ENCODE peak calls at places on chromosomes 12 and 14, in six cellular contexts. R is suprapubic skin, Z is adrenal gland, E is IMR-90, G is sigmoid colon, B is mammary epithelial cell. Q is an unnamed sample. For H3K4me1, the result is how much of the 10 kb centered on the place peaks cover.

GRCh38 chr12:77087427-77087826 is 22.1 kb upstream of the E2F7 start:
- DNase-seq in E (peak), G (no peak), Z (no peak), B (peak), R (no peak), Q (no peak)

GRCh38 chr12:99975321-99975720 is 9.4 kb downstream of the ANKS1B start:
- DNase-seq in Z (no peak), B (no peak), E (no peak), R (no peak), G (no peak), Q (no peak)

GRCh38 chr12:94165152-94165551 is 16.8 kb downstream of the PLXNC1 start:
- DNase-seq in Z (no peak), R (no peak), B (no peak), E (no peak), G (no peak), Q (no peak)

GRCh38 chr12:114400395-114400794 is 5.5 kb downstream of the TBX5 start:
- DNase-seq in R (no peak), E (peak), B (no peak), G (peak), Z (no peak), Q (no peak)

GRCh38 chr12:24143928-24144327 is 194.5 kb upstream of the SOX5 start:
- DNase-seq in R (no peak), E (no peak), B (no peak), Z (no peak), G (no peak), Q (no peak)

GRCh38 chr12:93521225-93521854 is 51.1 kb upstream of the SOCS2 start:
- DNase-seq in G (no peak), R (no peak), B (no peak), Z (no peak), E (peak), Q (peak)

GRCh38 chr14:89365071-89365801 is 51.8 kb downstream of the FOXN3 start:
- DNase-seq in E (peak), B (no peak), G (no peak), Z (no peak), R (no peak), Q (no peak)

GRCh38 chr14:24377660-24378059 is 9.7 kb downstream of the NFATC4 start:
- DNase-seq in E (no peak), Z (no peak), G (no peak), B (no peak), R (no peak), Q (peak)

GRCh38 chr12:92162079-92162478 is 16.4 kb upstream of the BTG1 start:
- DNase-seq in G (no peak), B (no peak), E (no peak), R (no peak), Z (no peak), Q (no peak)

GRCh38 chr14:69741055-69741454 is 25.9 kb upstream of the SRSF5 start:
- DNase-seq in R (no peak), Z (no peak), E (no peak), G (no peak), B (peak), Q (no peak)

GRCh38 chr12:104303538-104304151 is at the start of gene EID3:
- DNase-seq in R (peak), B (peak), G (peak), E (peak), Z (peak), Q (peak)

GRCh38 chr12:40444174-40444573 is 219.4 kb downstream of the LRRK2 start:
- DNase-seq in E (no peak), G (no peak), R (no peak), B (peak), Z (no peak), Q (no peak)

GRCh38 chr12:40451661-40452060 is 226.9 kb downstream of the LRRK2 start:
- DNase-seq in B (no peak), Z (no peak), E (no peak), R (no peak), G (no peak), Q (no peak)

GRCh38 chr12:40446385-40446784 is 221.6 kb downstream of the LRRK2 start:
- DNase-seq in G (no peak), Z (no peak), E (peak), B (peak), R (no peak), Q (no peak)
- TF ChIP-seq CTCF in G (no peak), Z (no peak), E (peak), B (peak), R (no peak), Q (peak)

GRCh38 chr14:97417331-97417730 is 620.1 kb downstream of the VRK1 start:
- DNase-seq in R (no peak), E (no peak), G (no peak), B (no peak), Z (no peak), Q (no peak)

GRCh38 chr14:97413991-97414717 is 617.0 kb downstream of the VRK1 start:
- DNase-seq in B (no peak), Z (no peak), R (no peak), G (no peak), E (no peak), Q (no peak)

GRCh38 chr14:97415907-97416306 is 618.7 kb downstream of the VRK1 start:
- DNase-seq in B (no peak), R (no peak), E (no peak), Z (no peak), G (no peak), Q (no peak)

GRCh38 chr14:97414718-97415098 is 617.5 kb downstream of the VRK1 start:
- DNase-seq in B (no peak), Z (no peak), E (no peak), R (no peak), G (no peak), Q (no peak)

GRCh38 chr14:97416550-97416949 is 619.4 kb downstream of the VRK1 start:
- DNase-seq in E (no peak), G (no peak), Z (no peak), B (no peak), R (no peak), Q (no peak)
- H3K4me1 ChIP-seq in E (under half), G (under half), Z (under half), B (under half), R (under half), Q (under half)

DNA sequence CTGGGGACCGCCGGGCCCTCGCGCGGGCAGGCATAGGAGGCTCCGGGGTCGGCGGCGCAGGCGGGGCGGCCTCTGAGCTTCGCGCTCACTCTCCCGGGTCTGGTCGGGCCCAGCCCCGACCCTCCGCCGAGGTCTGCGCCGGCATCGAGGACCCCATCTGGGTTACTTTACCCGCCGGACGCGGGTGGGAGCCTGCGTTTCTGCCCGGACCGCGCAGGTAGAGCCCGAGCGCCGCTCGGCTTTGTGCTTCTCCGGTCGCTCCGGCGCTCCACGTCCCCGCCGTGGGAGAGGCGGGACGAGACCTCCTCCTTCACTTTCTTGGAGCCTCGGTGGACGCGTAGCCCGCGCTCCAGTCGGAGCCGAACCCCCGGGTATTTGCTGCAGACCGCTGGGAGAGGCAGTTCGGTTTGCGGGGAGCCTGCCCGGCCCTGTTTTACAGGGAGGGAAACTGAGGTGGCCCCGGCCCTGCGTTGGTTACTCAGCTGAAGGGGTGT is 63.2 kb downstream of the FBXL14 start:
- DNase-seq in B (no peak), E (no peak), R (no peak), G (no peak), Z (no peak), Q (peak)
- H3K27ac ChIP-seq in B (no peak), E (peak), R (no peak), G (peak), Z (no peak), Q (no peak)

DNA sequence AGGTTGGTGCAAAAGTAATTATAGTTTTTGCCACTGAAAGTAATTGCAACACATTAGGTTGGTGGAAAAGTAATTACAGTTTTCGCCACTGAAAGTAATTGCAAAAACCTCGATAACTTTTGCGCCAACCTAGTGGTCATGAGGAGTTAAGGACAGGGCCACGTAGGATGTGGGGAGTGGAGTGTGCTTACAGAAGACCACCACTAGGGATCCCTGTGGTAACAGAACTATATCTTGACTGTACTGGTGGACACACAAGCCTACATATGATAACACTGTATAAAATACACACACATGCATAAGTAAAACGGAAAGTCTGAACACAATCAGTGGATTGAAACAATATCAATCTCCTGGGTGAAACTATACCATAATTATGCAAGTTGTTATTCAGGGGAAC is 187.4 kb upstream of the ABCD2 start:
- DNase-seq in E (no peak), R (no peak), Z (no peak), B (no peak), G (no peak), Q (no peak)
- TF ChIP-seq CTCF in E (no peak), R (peak), Z (peak), B (peak), G (no peak), Q (no peak)

GRCh38 chr14:101851183-101851582 is 89.7 kb downstream of the PPP2R5C start:
- DNase-seq in Z (no peak), G (no peak), E (no peak), B (no peak), R (no peak), Q (no peak)

GRCh38 chr14:101854366-101854765 is 92.9 kb downstream of the PPP2R5C start:
- DNase-seq in R (no peak), Z (no peak), E (peak), B (peak), G (no peak), Q (no peak)

GRCh38 chr14:101851716-101852395 is 90.3 kb downstream of the PPP2R5C start:
- DNase-seq in B (no peak), Z (no peak), G (no peak), E (no peak), R (no peak), Q (no peak)

GRCh38 chr14:101852785-101853184 is 91.3 kb downstream of the PPP2R5C start:
- DNase-seq in E (no peak), R (no peak), Z (no peak), B (no peak), G (no peak), Q (no peak)

DNA sequence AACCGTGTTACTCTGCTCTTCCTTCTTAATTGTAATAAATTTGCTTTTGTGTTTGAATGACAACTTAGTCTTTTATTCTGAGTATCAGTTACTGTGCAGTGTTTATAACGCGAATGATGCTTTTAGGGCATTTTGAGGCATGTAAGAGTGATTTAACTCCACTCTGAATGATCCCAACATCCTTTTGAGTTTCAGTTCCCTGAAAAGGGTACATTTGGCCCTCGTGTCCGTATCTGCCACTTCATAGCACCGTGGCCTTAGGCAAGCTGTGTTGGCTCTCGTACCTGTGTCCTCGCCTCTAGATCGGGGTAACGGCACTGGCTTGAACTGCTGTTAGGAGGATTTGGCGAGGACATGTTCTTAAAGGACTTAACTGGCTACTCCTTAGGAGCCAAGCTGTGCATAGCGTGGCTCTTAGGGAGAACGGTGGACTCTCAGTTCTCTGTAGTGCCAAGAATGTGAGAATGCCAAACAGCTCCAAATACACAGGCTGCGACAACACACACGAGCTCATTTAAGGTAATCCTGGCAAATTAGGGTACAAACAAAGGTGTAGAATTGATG is 92.0 kb downstream of the PPP2R5C start:
- DNase-seq in R (no peak), B (no peak), E (no peak), Z (no peak), G (no peak), Q (no peak)
- H3K4me1 ChIP-seq in R (under half), B (under half), E (under half), Z (half or more), G (half or more), Q (under half)

GRCh38 chr14:95250126-95250824 is 69.4 kb downstream of the CLMN start:
- DNase-seq in B (no peak), R (no peak), E (no peak), G (no peak), Z (no peak), Q (no peak)

GRCh38 chr14:95250936-95251335 is 68.8 kb downstream of the CLMN start:
- DNase-seq in R (peak), E (no peak), G (no peak), B (no peak), Z (no peak), Q (no peak)

GRCh38 chr14:95252219-95252618 is 67.5 kb downstream of the CLMN start:
- DNase-seq in Z (no peak), G (no peak), B (no peak), E (no peak), R (peak), Q (no peak)

GRCh38 chr14:95245334-95245733 is 74.4 kb downstream of the CLMN start:
- DNase-seq in E (no peak), R (no peak), B (no peak), Z (no peak), G (no peak), Q (no peak)

GRCh38 chr14:95248422-95248821 is 71.3 kb downstream of the CLMN start:
- DNase-seq in B (no peak), E (no peak), R (peak), G (no peak), Z (no peak), Q (no peak)
- H3K27ac ChIP-seq in B (no peak), E (no peak), R (no peak), G (no peak), Z (no peak), Q (no peak)

DNA sequence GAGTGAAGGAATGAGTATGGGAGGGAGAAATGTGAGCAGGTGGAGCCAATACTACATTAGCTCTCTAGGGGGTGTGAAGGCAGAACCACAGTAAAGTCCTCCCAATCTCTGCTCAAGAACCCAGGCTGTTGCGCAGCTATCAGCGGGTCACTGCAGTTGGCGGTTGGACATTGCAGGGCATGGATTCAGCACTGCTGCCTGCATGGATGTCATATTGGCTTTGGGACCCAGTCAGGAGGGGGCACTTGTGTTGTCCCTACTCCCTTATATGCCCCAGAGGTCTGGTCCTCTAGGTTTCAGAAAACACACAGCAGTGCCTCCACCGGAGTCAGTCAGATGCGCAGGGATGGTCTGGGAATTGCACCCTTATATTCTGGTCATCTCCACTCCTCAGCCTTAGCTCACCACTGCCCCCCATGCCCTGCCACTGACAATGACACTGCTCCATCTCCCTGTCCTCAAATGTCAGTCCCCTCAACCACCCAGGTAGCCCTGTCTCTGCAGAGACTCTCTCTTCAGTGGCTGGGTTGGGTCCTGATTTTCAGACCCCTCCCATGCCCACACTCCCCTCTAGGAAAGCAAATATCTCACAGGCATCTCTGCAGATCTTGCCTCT is 9.6 kb downstream of the ZDHHC22 start:
- DNase-seq in E (no peak), B (no peak), R (peak), Z (no peak), G (no peak), Q (no peak)
- TF ChIP-seq CTCF in E (no peak), B (no peak), R (no peak), Z (no peak), G (no peak), Q (no peak)

GRCh38 chr12:108861878-108862587 is 4.7 kb upstream of the SSH1 start:
- DNase-seq in B (no peak), Z (no peak), R (no peak), E (no peak), G (no peak), Q (no peak)
- H3K4me1 ChIP-seq in B (under half), Z (under half), R (under half), E (under half), G (under half), Q (under half)

DNA sequence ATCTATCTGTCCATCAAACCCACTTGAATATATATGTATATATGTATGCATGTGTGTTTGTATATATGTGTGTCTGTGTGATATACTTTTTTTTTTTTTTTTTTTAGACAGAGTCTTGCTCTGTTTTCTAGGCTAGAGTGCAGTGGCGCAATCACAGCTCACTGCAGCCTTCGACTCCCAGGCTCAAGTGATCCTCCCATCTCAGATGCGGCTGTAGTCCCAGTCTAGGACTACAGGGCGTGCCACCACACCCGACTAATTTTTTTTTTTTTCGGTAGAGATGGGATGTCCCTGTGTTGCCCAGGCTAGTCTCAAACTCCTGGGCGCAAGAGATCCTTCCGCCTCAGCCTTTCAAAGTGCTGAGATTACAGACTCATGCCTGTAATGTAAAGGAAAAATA is 13.0 kb upstream of the APOBEC1 start:
- DNase-seq in G (no peak), E (no peak), B (no peak), R (no peak), Z (no peak), Q (no peak)
- H3K27ac ChIP-seq in G (no peak), E (no peak), B (no peak), R (no peak), Z (no peak), Q (no peak)

DNA sequence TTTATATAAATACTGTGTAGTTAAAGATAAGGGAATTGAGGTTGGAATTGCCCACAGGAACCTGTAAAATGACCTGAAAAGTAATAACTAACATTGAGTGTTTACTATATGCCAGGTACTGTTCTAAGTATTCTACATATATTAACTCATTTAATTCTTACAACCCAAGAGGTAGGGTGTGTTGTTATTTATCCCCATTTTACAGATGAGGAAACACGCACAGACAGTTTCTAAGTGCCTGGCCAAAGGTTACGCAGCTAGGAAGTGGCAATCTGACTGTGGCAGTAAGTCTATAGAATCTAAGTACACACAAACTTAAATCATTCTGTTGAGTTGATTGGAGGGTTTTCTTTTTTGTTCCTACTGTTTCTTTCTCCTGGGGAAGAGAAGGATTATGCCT is 1.1 kb upstream of the TSPAN31 start:
- DNase-seq in R (no peak), Z (no peak), G (no peak), B (no peak), E (no peak), Q (no peak)
- TF ChIP-seq CTCF in R (no peak), Z (no peak), G (no peak), B (no peak), E (no peak), Q (no peak)